ENCODE peak calls at places on chromosomes 4 and X, in four cellular contexts. I, S, B and K are unnamed samples.

GRCh38 chrX:22116585-22117546 is 84.7 kb downstream of the PHEX start:
- DNase-seq in I (no peak), S (no peak), B (no peak), K (no peak)

GRCh38 chr4:74202062-74202586 is 44.2 kb downstream of the MTHFD2L start:
- DNase-seq in I (no peak), S (no peak), B (no peak), K (peak)

GRCh38 chrX:70196961-70197805 is 19.9 kb downstream of the DGAT2L6 start:
- DNase-seq in I (peak), S (peak), B (no peak), K (peak)

GRCh38 chr4:185634066-185634652 is 98.9 kb upstream of the PDLIM3 start:
- DNase-seq in I (no peak), S (peak), B (no peak), K (peak)

GRCh38 chrX:132564026-132564425 is 75.2 kb upstream of the MBNL3 start:
- DNase-seq in I (no peak), S (no peak), B (no peak), K (peak)

GRCh38 chr4:168569066-168569908 is 72.4 kb downstream of the PALLD start:
- DNase-seq in I (peak), S (peak), B (no peak), K (no peak)

GRCh38 chr4:52051213-52051614 is at the start of gene SPATA18:
- DNase-seq in I (no peak), S (peak), B (peak), K (no peak)

GRCh38 chrX:53288173-53288572 is 6.8 kb upstream of the IQSEC2 start:
- DNase-seq in I (peak), S (no peak), B (peak), K (peak)

GRCh38 chr4:105179539-105180401 is 33.1 kb downstream of the TET2 start:
- DNase-seq in I (no peak), S (no peak), B (no peak), K (no peak)

GRCh38 chr4:183591301-183591700 is 67.7 kb downstream of the RWDD4 start:
- DNase-seq in I (no peak), S (peak), B (no peak), K (no peak)

GRCh38 chr4:183586824-183587223 is 72.2 kb downstream of the RWDD4 start:
- DNase-seq in I (no peak), S (no peak), B (no peak), K (no peak)

GRCh38 chr4:183589710-183590109 is 69.3 kb downstream of the RWDD4 start:
- DNase-seq in I (no peak), S (no peak), B (no peak), K (no peak)

GRCh38 chr4:183588691-183589090 is 70.3 kb downstream of the RWDD4 start:
- DNase-seq in I (no peak), S (no peak), B (no peak), K (no peak)

GRCh38 chr4:183588169-183588675 is 70.8 kb downstream of the RWDD4 start:
- DNase-seq in I (no peak), S (no peak), B (no peak), K (peak)
- H3K4me3 ChIP-seq in I (no peak), S (no peak), B (peak), K (no peak)

GRCh38 chr4:124329134-124329533 is 383.4 kb downstream of the ANKRD50 start:
- DNase-seq in I (no peak), S (no peak), B (no peak), K (no peak)

GRCh38 chr4:124333466-124333865 is 379.1 kb downstream of the ANKRD50 start:
- DNase-seq in I (no peak), S (no peak), B (no peak), K (no peak)

GRCh38 chr4:124337874-124338273 is 374.7 kb downstream of the ANKRD50 start:
- DNase-seq in I (no peak), S (peak), B (no peak), K (peak)

GRCh38 chr4:124330045-124330444 is 382.5 kb downstream of the ANKRD50 start:
- DNase-seq in I (no peak), S (no peak), B (no peak), K (no peak)

GRCh38 chr4:124334119-124334518 is 378.4 kb downstream of the ANKRD50 start:
- DNase-seq in I (peak), S (peak), B (no peak), K (peak)
- H3K4me3 ChIP-seq in I (no peak), S (no peak), B (no peak), K (no peak)

GRCh38 chr4:186699881-186700397 is 23.7 kb downstream of the FAT1 start:
- DNase-seq in I (no peak), S (no peak), B (peak), K (no peak)
- H3K4me3 ChIP-seq in I (no peak), S (no peak), B (no peak), K (no peak)

DNA sequence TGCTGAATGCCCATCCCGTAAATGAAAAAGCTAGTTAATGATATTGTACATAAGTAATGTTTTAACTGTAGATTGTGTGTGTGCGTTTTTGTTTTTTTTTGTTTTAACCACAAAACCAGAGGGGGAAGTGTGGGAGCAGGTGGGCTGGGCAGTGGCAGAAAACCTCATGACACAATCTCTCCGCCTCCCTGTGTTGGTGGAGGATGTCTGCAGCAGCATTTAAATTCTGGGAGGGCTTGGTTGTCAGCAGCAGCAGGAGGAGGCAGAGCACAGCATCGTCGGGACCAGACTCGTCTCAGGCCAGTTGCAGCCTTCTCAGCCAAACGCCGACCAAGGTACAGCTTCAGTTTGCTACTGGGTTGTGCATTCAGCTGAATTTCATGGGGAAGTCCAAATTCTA is at the start of gene SPP1:
- DNase-seq in I (peak), S (no peak), B (no peak), K (peak)
- H3K4me3 ChIP-seq in I (no peak), S (no peak), B (no peak), K (no peak)

GRCh38 chr4:10546-10870 is 42.6 kb upstream of the ZNF595 start:
- DNase-seq in I (no peak), S (no peak), B (no peak), K (no peak)
- H3K4me3 ChIP-seq in I (no peak), S (no peak), B (no peak), K (no peak)

GRCh38 chr4:118894034-118894433 is 5.4 kb downstream of the SYNPO2 start:
- DNase-seq in I (no peak), S (no peak), B (no peak), K (no peak)
- H3K4me3 ChIP-seq in I (no peak), S (no peak), B (peak), K (no peak)

DNA sequence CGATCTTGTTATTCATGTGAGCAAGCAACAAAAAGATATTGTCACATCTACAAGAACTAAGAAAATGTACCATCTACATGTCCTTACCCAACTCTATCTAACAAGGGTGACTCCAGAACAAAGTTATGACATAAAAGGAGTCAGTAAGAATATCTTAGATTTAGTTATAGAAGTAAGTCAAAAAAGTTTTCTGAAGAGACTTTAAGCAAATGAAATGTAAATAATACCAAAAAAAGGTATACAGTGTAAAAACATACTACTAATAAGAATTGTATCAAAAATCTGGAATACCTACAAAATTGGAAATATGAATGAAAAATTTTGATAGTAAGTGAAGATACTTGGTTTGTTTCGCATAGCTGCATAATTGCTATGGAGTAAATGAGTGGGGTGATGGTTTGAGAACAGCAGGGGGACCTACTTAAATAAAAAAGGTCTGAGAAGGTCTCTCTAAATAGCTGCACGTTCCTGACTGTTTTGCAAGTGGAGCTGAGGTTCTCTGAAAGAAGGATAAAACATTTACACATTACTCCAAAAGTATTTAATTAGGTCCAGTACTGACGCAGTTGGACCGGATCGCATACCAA is 51.0 kb upstream of the ENPP6 start:
- DNase-seq in I (peak), S (no peak), B (no peak), K (peak)
- H3K4me3 ChIP-seq in I (no peak), S (no peak), B (peak), K (no peak)

DNA sequence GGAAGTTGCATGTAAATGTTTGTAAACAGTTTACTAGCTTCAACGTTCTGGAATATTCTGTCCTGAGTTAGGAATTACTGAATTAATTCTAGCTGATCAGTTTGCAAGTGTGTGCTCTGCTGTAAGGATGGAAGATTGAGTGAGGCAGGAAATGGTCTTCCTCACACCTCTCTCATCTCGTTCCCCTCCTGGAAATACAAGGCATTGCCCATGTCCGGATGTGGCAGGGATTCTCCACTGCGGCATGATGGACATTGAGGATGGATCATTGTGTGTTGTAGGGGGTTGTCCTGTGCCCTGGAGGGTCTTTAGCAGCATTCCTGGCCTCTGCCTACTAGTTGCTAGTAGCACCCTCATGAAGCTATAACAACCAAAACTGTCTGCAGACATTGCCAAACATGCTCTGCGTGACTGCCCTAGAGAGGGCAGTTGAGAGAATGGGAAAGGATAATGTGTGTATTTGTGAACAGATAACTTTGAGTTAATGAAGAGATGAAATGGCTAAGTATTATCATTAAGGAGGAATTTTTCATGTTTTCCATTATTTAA is 12.6 kb downstream of the CA5B start:
- DNase-seq in I (no peak), S (no peak), B (no peak), K (no peak)
- H3K4me3 ChIP-seq in I (no peak), S (no peak), B (peak), K (no peak)

GRCh38 chr4:113112341-113112978 is 63.0 kb downstream of the ANK2 start:
- DNase-seq in I (no peak), S (no peak), B (no peak), K (no peak)

GRCh38 chr4:113114884-113115283 is 65.4 kb downstream of the ANK2 start:
- DNase-seq in I (no peak), S (no peak), B (no peak), K (no peak)

GRCh38 chr4:113113151-113113550 is 63.7 kb downstream of the ANK2 start:
- DNase-seq in I (no peak), S (no peak), B (no peak), K (no peak)

GRCh38 chr4:113117346-113117677 is 67.9 kb downstream of the ANK2 start:
- DNase-seq in I (no peak), S (no peak), B (no peak), K (no peak)

GRCh38 chr4:113116414-113117345 is 67.2 kb downstream of the ANK2 start:
- DNase-seq in I (no peak), S (no peak), B (no peak), K (no peak)
- H3K4me3 ChIP-seq in I (no peak), S (no peak), B (peak), K (no peak)

DNA sequence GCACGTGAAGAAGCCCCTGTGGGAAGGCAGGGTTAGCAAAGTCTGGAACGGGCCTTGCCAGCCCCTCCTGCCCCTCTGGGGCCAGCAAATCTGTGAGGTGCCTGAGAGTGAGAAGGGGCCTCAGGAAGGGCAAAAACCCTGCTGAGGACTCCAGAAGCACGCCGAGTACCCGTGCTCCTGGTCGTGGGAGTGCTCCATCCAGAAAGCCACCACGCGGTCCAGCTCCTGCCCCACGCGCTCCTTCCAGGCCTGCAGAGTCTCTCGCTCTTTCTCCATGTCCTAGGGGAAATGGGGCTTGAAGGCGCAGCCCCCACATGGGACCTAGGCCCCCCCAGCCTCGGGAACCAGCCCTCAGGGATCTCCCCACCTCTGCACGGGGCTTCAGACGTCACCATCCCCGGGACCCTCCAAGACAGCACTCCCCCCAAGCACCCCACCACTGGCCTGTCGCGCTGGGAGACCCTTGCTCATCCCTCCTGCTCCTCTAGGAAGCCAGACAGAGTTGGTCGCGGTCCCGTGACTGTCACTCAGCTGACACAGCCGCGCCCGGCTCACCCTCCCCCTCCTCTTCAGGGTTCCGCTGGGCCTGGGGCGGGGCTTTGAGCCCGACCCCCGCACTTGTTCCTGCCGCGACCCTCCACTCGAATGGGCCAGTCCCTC is at the start of gene RENBP:
- DNase-seq in I (peak), S (no peak), B (no peak), K (no peak)
- H3K4me3 ChIP-seq in I (peak), S (no peak), B (peak), K (peak)